ENCODE peak calls at places on chromosomes 4 and X, in four cellular contexts. D is B cell, I is EH, Y is left kidney. J is an unnamed sample.

GRCh38 chr4:112951362-112951962 is 98.0 kb upstream of the ANK2 start:
- DNase-seq in D (peak; percentile 3), I (peak; percentile 11), Y (peak; percentile 32), J (peak; percentile 12)

GRCh38 chr4:185836268-185837084 is 24.5 kb upstream of the SORBS2 start:
- DNase-seq in D (no peak), I (no peak), Y (no peak), J (no peak)

GRCh38 chr4:2284934-2285664 is 23.2 kb upstream of the MXD4 start:
- DNase-seq in D (no peak), I (peak; percentile 64), Y (no peak), J (no peak)

GRCh38 chrX:19097553-19097952 is 24.7 kb downstream of the ADGRG2 start:
- DNase-seq in D (no peak), I (no peak), Y (no peak), J (no peak)

GRCh38 chrX:48883729-48884128 is 13.8 kb downstream of the TIMM17B start:
- DNase-seq in D (no peak), I (no peak), Y (no peak), J (no peak)

GRCh38 chr4:10458190-10458589 is 964 bp upstream of the ZNF518B start:
- DNase-seq in D (no peak), I (no peak), Y (peak; percentile 25), J (peak; percentile 24)

GRCh38 chr4:114038762-114039392 is 59.4 kb upstream of the ARSJ start:
- DNase-seq in D (no peak), I (no peak), Y (no peak), J (no peak)

GRCh38 chrX:150227873-150228272 is 135.2 kb upstream of the MAMLD1 start:
- DNase-seq in D (no peak), I (no peak), Y (no peak), J (no peak)